ENCODE peak calls at places on chromosomes 12 and 14, in six cellular contexts. E is uterus, G is psoas muscle, J is tibial artery, X is activated B cell treated with CpG ODN at 0.5 μM for 24 hours, H is brain microvascular endothelial cell. D is an unnamed sample.

GRCh38 chr12:76618031-76618430 is 58.5 kb upstream of the OSBPL8 start:
- DNase-seq in E (no peak), G (no peak), J (no peak), X (no peak), H (no peak), D (no peak)

GRCh38 chr12:21599143-21599999 is 5.3 kb downstream of the GYS2 start:
- DNase-seq in E (no peak), G (no peak), J (no peak), X (no peak), H (no peak), D (no peak)

GRCh38 chr14:60721331-60722162 is 2.6 kb downstream of the SIX4 start:
- DNase-seq in E (peak), G (peak), J (peak), X (peak), H (peak), D (peak)

GRCh38 chr14:64676410-64677008 is 27.7 kb upstream of the PLEKHG3 start:
- DNase-seq in E (no peak), G (no peak), J (no peak), X (no peak), H (no peak), D (no peak)

GRCh38 chr14:106802413-106803364 is 1276.3 kb downstream of the TMEM121 start:
- DNase-seq in E (no peak), G (no peak), J (no peak), X (no peak), H (no peak), D (no peak)

GRCh38 chr12:65962921-65963883 is 138.9 kb downstream of the HMGA2 start:
- DNase-seq in E (no peak), G (no peak), J (peak), X (no peak), H (no peak), D (peak)

GRCh38 chr12:104873374-104873773 is 84.7 kb downstream of the SLC41A2 start:
- DNase-seq in E (no peak), G (no peak), J (no peak), X (no peak), H (no peak), D (no peak)

GRCh38 chr14:24673534-24674203 is 39.7 kb upstream of the GZMB start:
- DNase-seq in E (no peak), G (no peak), J (no peak), X (no peak), H (no peak), D (peak)

GRCh38 chr14:105150368-105151111 is 18.0 kb downstream of the JAG2 start:
- DNase-seq in E (no peak), G (no peak), J (no peak), X (no peak), H (no peak), D (no peak)

GRCh38 chr12:9692909-9693308 is 23.4 kb downstream of the CLEC2D start:
- DNase-seq in E (no peak), G (no peak), J (no peak), X (no peak), H (no peak), D (no peak)

GRCh38 chr14:94963051-94963450 is 193.1 kb upstream of the GSC start:
- DNase-seq in E (no peak), G (no peak), J (no peak), X (no peak), H (no peak), D (no peak)

GRCh38 chr14:68554231-68554630 is 238.6 kb downstream of the ZFP36L1 start:
- DNase-seq in E (no peak), G (no peak), J (no peak), X (no peak), H (no peak), D (no peak)

GRCh38 chr12:63978519-63978918 is 134.0 kb downstream of the SRGAP1 start:
- DNase-seq in E (no peak), G (no peak), J (no peak), X (no peak), H (peak), D (no peak)

GRCh38 chr12:13962699-13963098 is 18.7 kb downstream of the GRIN2B start:
- DNase-seq in E (no peak), G (no peak), J (no peak), X (no peak), H (no peak), D (no peak)

GRCh38 chr12:13964666-13965065 is 16.7 kb downstream of the GRIN2B start:
- DNase-seq in E (no peak), G (no peak), J (no peak), X (no peak), H (no peak), D (no peak)

GRCh38 chr12:13957576-13957975 is 23.8 kb downstream of the GRIN2B start:
- DNase-seq in E (no peak), G (no peak), J (no peak), X (no peak), H (no peak), D (no peak)

GRCh38 chr12:13959131-13959734 is 22.2 kb downstream of the GRIN2B start:
- DNase-seq in E (no peak), G (no peak), J (no peak), X (no peak), H (no peak), D (no peak)

DNA sequence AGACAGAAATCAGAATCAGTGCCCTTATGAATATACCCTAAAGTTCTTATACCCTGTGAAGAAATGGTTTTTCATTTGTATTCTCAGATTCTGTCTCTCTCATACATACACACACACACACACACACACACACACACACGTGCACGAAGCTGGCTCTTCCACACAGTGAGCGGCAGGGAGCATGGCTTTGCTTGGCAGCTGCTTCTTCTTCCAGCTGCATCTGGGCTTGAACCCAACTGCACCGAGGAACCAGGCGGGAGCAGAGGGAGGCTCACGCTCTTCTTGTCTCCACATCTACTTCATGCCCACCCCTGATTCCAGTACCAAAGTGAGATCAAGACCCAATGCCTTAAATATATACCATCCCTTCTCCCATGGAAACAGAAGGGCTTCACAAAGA is 19.4 kb downstream of the GRIN2B start:
- DNase-seq in E (no peak), G (no peak), J (no peak), X (no peak), H (no peak), D (no peak)
- TF ChIP-seq CTCF in E (no peak), G (no peak), J (no peak), X (no peak), H (no peak), D (no peak)

GRCh38 chr12:30640392-30640791 is 55.3 kb downstream of the IPO8 start:
- DNase-seq in E (no peak), G (no peak), J (no peak), X (no peak), H (no peak), D (no peak)
- TF ChIP-seq CTCF in E (no peak), G (no peak), J (no peak), X (no peak), H (no peak), D (no peak)

GRCh38 chr12:89706551-89707348 is 1.9 kb downstream of the ATP2B1 start:
- DNase-seq in E (peak), G (peak), J (no peak), X (no peak), H (no peak), D (no peak)
- TF ChIP-seq CTCF in E (no peak), G (no peak), J (no peak), X (no peak), H (no peak), D (no peak)

GRCh38 chr14:30191639-30192279 is 264.1 kb upstream of the PRKD1 start:
- DNase-seq in E (no peak), G (no peak), J (no peak), X (no peak), H (no peak), D (no peak)

GRCh38 chr14:30180219-30180618 is 252.6 kb upstream of the PRKD1 start:
- DNase-seq in E (no peak), G (no peak), J (no peak), X (no peak), H (no peak), D (no peak)

GRCh38 chr14:30185832-30186231 is 258.2 kb upstream of the PRKD1 start:
- DNase-seq in E (no peak), G (no peak), J (no peak), X (no peak), H (no peak), D (no peak)
- TF ChIP-seq CTCF in E (no peak), G (no peak), J (no peak), X (no peak), H (no peak), D (no peak)

GRCh38 chr14:65959563-65960024 is 526.6 kb upstream of the CCDC196 start:
- DNase-seq in E (no peak), G (no peak), J (no peak), X (no peak), H (no peak), D (no peak)
- TF ChIP-seq CTCF in E (no peak), G (peak), J (no peak), X (no peak), H (no peak), D (peak)

GRCh38 chr12:78641837-78642423 is 222.6 kb upstream of the SYT1 start:
- DNase-seq in E (no peak), G (no peak), J (no peak), X (no peak), H (no peak), D (no peak)
- TF ChIP-seq CTCF in E (no peak), G (no peak), J (no peak), X (no peak), H (peak), D (no peak)

GRCh38 chr14:33908540-33909223 is 42.2 kb downstream of the EGLN3 start:
- DNase-seq in E (no peak), G (no peak), J (no peak), X (no peak), H (no peak), D (no peak)
- TF ChIP-seq CTCF in E (no peak), G (no peak), J (no peak), X (no peak), H (no peak), D (no peak)

GRCh38 chr14:101737414-101738367 is 23.8 kb upstream of the PPP2R5C start:
- DNase-seq in E (no peak), G (no peak), J (no peak), X (no peak), H (no peak), D (no peak)
- TF ChIP-seq CTCF in E (no peak), G (no peak), J (no peak), X (no peak), H (no peak), D (no peak)

GRCh38 chr12:24631691-24632090 is 317.2 kb downstream of the BCAT1 start:
- DNase-seq in E (no peak), G (no peak), J (no peak), X (no peak), H (no peak), D (no peak)

GRCh38 chr12:24625103-24625502 is 323.8 kb downstream of the BCAT1 start:
- DNase-seq in E (no peak), G (no peak), J (no peak), X (no peak), H (no peak), D (no peak)

GRCh38 chr12:24630446-24630845 is 318.5 kb downstream of the BCAT1 start:
- DNase-seq in E (no peak), G (no peak), J (no peak), X (no peak), H (no peak), D (no peak)
- TF ChIP-seq CTCF in E (no peak), G (no peak), J (no peak), X (no peak), H (peak), D (no peak)

GRCh38 chr12:45050751-45051489 is at the start of gene DBX2:
- DNase-seq in E (no peak), G (no peak), J (no peak), X (no peak), H (no peak), D (no peak)

GRCh38 chr12:45049912-45050318 is 984 bp downstream of the DBX2 start:
- DNase-seq in E (no peak), G (no peak), J (no peak), X (no peak), H (no peak), D (no peak)

GRCh38 chr12:45051490-45052105 is 699 bp upstream of the DBX2 start:
- DNase-seq in E (no peak), G (no peak), J (no peak), X (no peak), H (no peak), D (no peak)

DNA sequence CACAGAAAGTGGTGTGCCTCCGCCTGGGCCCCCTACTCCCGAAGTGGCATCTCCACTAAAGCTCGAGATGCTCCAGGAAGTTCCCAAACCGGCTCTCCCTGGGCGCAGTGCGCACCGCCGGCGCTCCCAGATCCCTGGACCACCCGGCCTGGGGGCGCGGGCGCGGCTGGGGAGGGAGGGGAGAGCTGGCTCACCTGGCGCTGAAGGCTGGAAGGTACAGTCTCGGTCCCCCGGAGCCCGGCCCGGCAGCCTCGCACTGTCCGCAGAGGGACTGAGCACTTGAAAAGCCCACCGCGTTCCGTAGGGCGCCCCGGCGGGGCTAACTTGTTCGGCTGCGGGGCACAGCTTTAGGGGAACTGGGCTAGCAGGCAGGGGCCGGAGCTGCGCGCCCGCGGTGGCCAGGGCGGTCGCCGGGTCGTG is 558 bp downstream of the DBX2 start:
- DNase-seq in E (no peak), G (no peak), J (no peak), X (no peak), H (no peak), D (no peak)
- TF ChIP-seq CTCF in E (no peak), G (no peak), J (no peak), X (no peak), H (no peak), D (no peak)

D was measured in natural killer cell.